ENCODE peak calls at places on chromosomes 2 and 18, in six cellular contexts. D is HFFc6, W is HT1080, V is A549, C is activated gamma-delta T cell treated with Interleukin-2 at 50 U/mL for 16 hours, I is GM20000. L is an unnamed sample.

GRCh38 chr2:231932711-231932970 is 6.4 kb upstream of the NPPC start:
- DNase-seq in D (no peak), W (peak), V (no peak), C (no peak), I (no peak), L (no peak)

GRCh38 chr18:31206787-31207381 is 44.2 kb upstream of the DSC1 start:
- DNase-seq in D (no peak), W (peak), V (peak), C (no peak), I (peak), L (peak)

GRCh38 chr2:200713704-200714064 is 98.0 kb upstream of the BZW1 start:
- DNase-seq in D (no peak), W (no peak), V (no peak), C (no peak), I (no peak), L (no peak)

GRCh38 chr18:50079571-50080295 is 115.2 kb downstream of the MYO5B start:
- DNase-seq in D (no peak), W (no peak), V (no peak), C (no peak), I (no peak), L (peak)

GRCh38 chr2:136863874-136864273 is 98.5 kb downstream of the THSD7B start:
- DNase-seq in D (no peak), W (no peak), V (no peak), C (no peak), I (no peak), L (no peak)

GRCh38 chr18:76399613-76400391 is 95.2 kb downstream of the ZNF516 start:
- DNase-seq in D (no peak), W (no peak), V (no peak), C (no peak), I (peak), L (no peak)

GRCh38 chr2:224909885-224910517 is 132.3 kb downstream of the DOCK10 start:
- DNase-seq in D (peak), W (peak), V (peak), C (no peak), I (no peak), L (peak)

GRCh38 chr2:169765523-169765922 is 31.9 kb downstream of the KLHL23 start:
- DNase-seq in D (no peak), W (peak), V (no peak), C (no peak), I (no peak), L (no peak)

GRCh38 chr2:200188851-200189250 is 117.6 kb upstream of the SPATS2L start:
- DNase-seq in D (no peak), W (peak), V (no peak), C (no peak), I (no peak), L (no peak)

GRCh38 chr2:189421644-189422043 is 19.6 kb upstream of the WDR75 start:
- DNase-seq in D (peak), W (peak), V (no peak), C (no peak), I (no peak), L (no peak)

GRCh38 chr2:149020432-149020851 is 18.1 kb upstream of the LYPD6B start:
- DNase-seq in D (no peak), W (no peak), V (no peak), C (no peak), I (no peak), L (no peak)

GRCh38 chr18:52339891-52340371 is at the start of gene DCC:
- DNase-seq in D (no peak), W (peak), V (peak), C (no peak), I (no peak), L (peak)

GRCh38 chr2:137893145-137893544 is 71.1 kb upstream of the HNMT start:
- DNase-seq in D (no peak), W (no peak), V (no peak), C (no peak), I (no peak), L (no peak)

GRCh38 chr18:49886891-49887764 is 73.8 kb upstream of the ACAA2 start:
- DNase-seq in D (no peak), W (peak), V (no peak), C (no peak), I (no peak), L (no peak)

L was measured in pancreas.